ENCODE peak calls at places on chromosomes 5 and 9, in eight cellular contexts. U is CD8-positive, alpha-beta T cell; B is SK-N-SH; Q is hepatocyte; Y is esophagus squamous epithelium; I is stimulated activated CD8-positive, alpha-beta memory T cell treated with anti-CD3 and anti-CD28 coated beads, Interleukin-15, amount 100 ng/mL, for 1 hour; T is EL; D is LoVo. W is an unnamed sample.

GRCh38 chr5:7745882-7746735 is 104.8 kb downstream of the CFAP90 start:
- DNase-seq in U (no peak), B (peak), Q (peak), Y (no peak), I (peak), T (peak), D (peak), W (peak)

GRCh38 chr5:142499591-142500384 is 175.0 kb upstream of the SPRY4 start:
- DNase-seq in U (no peak), B (no peak), Q (peak), Y (no peak), I (no peak), T (no peak), D (peak), W (no peak)

GRCh38 chr5:4058899-4059298 is 463.3 kb downstream of the IRX1 start:
- DNase-seq in U (no peak), B (no peak), Q (peak), Y (no peak), I (no peak), T (no peak), D (no peak), W (no peak)

GRCh38 chr5:160496784-160497183 is 75.1 kb downstream of the PTTG1 start:
- DNase-seq in U (no peak), B (no peak), Q (no peak), Y (no peak), I (no peak), T (peak), D (no peak), W (peak)

GRCh38 chr5:171314728-171315385 is 5.8 kb downstream of the TLX3 start:
- DNase-seq in U (no peak), B (no peak), Q (no peak), Y (no peak), I (no peak), T (no peak), D (no peak), W (no peak)

GRCh38 chr5:117318528-117318927 is 743.9 kb upstream of the SEMA6A start:
- DNase-seq in U (no peak), B (no peak), Q (no peak), Y (no peak), I (no peak), T (no peak), D (no peak), W (no peak)

GRCh38 chr5:122493091-122493775 is 181.2 kb downstream of the SNCAIP start:
- DNase-seq in U (no peak), B (peak), Q (peak), Y (no peak), I (no peak), T (no peak), D (no peak), W (no peak)

GRCh38 chr9:76835571-76836283 is 70.2 kb downstream of the PRUNE2 start:
- DNase-seq in U (no peak), B (no peak), Q (peak), Y (no peak), I (no peak), T (peak), D (no peak), W (peak)

GRCh38 chr5:140550147-140551079 is 3.0 kb downstream of the EIF4EBP3 start:
- DNase-seq in U (no peak), B (no peak), Q (no peak), Y (no peak), I (no peak), T (no peak), D (no peak), W (no peak)

W was measured in ELR.